ENCODE peak calls at places on chromosomes 16 and 17, in four cellular contexts. One of them, this sample, is unnamed.

GRCh38 chr17:58082341-58082869 is 814 bp upstream of the DYNLL2 start:
- DNase-seq in HT1080: peak
- DNase-seq in HCEC 1CT: no peak
- DNase-seq in foreskin fibroblast: no peak
- DNase-seq in this sample: no peak

GRCh38 chr16:53803451-53803850 is 99.5 kb downstream of the FTO start:
- DNase-seq in HCEC 1CT: no peak
- DNase-seq in foreskin fibroblast: no peak
- DNase-seq in HT1080: no peak
- DNase-seq in this sample: no peak

GRCh38 chr17:37025847-37026533 is 77.2 kb downstream of the AATF start:
- DNase-seq in HT1080: no peak
- DNase-seq in foreskin fibroblast: no peak
- DNase-seq in HCEC 1CT: no peak
- DNase-seq in this sample: no peak

GRCh38 chr17:20072692-20072992 is 63.5 kb downstream of the SPECC1 start:
- DNase-seq in HCEC 1CT: no peak
- DNase-seq in foreskin fibroblast: no peak
- DNase-seq in HT1080: no peak
- DNase-seq in this sample: no peak

GRCh38 chr17:16909472-16909871 is 62.4 kb downstream of the TNFRSF13B start:
- DNase-seq in HCEC 1CT: no peak
- DNase-seq in foreskin fibroblast: no peak
- DNase-seq in HT1080: no peak
- DNase-seq in this sample: no peak

GRCh38 chr16:68473358-68474064 is 25.2 kb upstream of the SMPD3 start:
- DNase-seq in HCEC 1CT: no peak
- DNase-seq in HT1080: no peak
- DNase-seq in foreskin fibroblast: no peak
- DNase-seq in this sample: no peak

GRCh38 chr17:14203392-14203791 is 33.3 kb downstream of the CDRT15 start:
- DNase-seq in foreskin fibroblast: no peak
- DNase-seq in HCEC 1CT: peak
- DNase-seq in HT1080: no peak
- DNase-seq in this sample: no peak

GRCh38 chr16:82016268-82016667 is 5.0 kb upstream of the SDR42E1 start:
- DNase-seq in HCEC 1CT: peak
- DNase-seq in HT1080: peak
- DNase-seq in foreskin fibroblast: no peak
- DNase-seq in this sample: peak

GRCh38 chr16:22220076-22220453 is 14.0 kb downstream of the EEF2K start:
- DNase-seq in HCEC 1CT: no peak
- DNase-seq in HT1080: no peak
- DNase-seq in foreskin fibroblast: no peak
- DNase-seq in this sample: no peak

GRCh38 chr17:79221597-79221996 is 147.0 kb downstream of the ENGASE start:
- DNase-seq in HT1080: no peak
- DNase-seq in HCEC 1CT: no peak
- DNase-seq in foreskin fibroblast: no peak
- DNase-seq in this sample: no peak

GRCh38 chr17:66637491-66637890 is 197.4 kb upstream of the CACNG5 start:
- DNase-seq in HT1080: no peak
- DNase-seq in HCEC 1CT: no peak
- DNase-seq in foreskin fibroblast: no peak
- DNase-seq in this sample: peak

GRCh38 chr16:67158637-67159600 is 790 bp downstream of the TRADD start:
- DNase-seq in foreskin fibroblast: no peak
- DNase-seq in HT1080: peak
- DNase-seq in HCEC 1CT: no peak
- DNase-seq in this sample: peak

GRCh38 chr17:6641374-6641818 is 536 bp downstream of the TXNDC17 start:
- DNase-seq in HCEC 1CT: no peak
- DNase-seq in foreskin fibroblast: no peak
- DNase-seq in HT1080: peak
- DNase-seq in this sample: peak

GRCh38 chr16:84647830-84648594 is at the start of gene KLHL36:
- DNase-seq in HCEC 1CT: peak
- DNase-seq in foreskin fibroblast: peak
- DNase-seq in HT1080: no peak
- DNase-seq in this sample: no peak

GRCh38 chr16:56617212-56618085 is 8.1 kb upstream of the MT1E start:
- DNase-seq in HT1080: no peak
- DNase-seq in foreskin fibroblast: peak
- DNase-seq in HCEC 1CT: peak
- DNase-seq in this sample: peak

GRCh38 chr16:88315543-88316105 is 67.1 kb upstream of the ZNF469 start:
- DNase-seq in foreskin fibroblast: no peak
- DNase-seq in HT1080: peak
- DNase-seq in HCEC 1CT: peak
- DNase-seq in this sample: peak